ENCODE peak calls at places on chromosomes 4 and X, in seven cellular contexts. N is effector memory CD4-positive, alpha-beta T cell; M is BE2C; B is CD4-positive, alpha-beta memory T cell; Z is heart right ventricle; T is fibroblast of lung; A is transverse colon. S is an unnamed sample.

GRCh38 chr4:3745886-3746656 is 20.1 kb upstream of the ADRA2C start:
- DNase-seq in N (no peak), M (peak; percentile 46), B (no peak), Z (no peak), T (no peak), A (no peak), S (no peak)

GRCh38 chr4:10527438-10527837 is 70.2 kb upstream of the ZNF518B start:
- DNase-seq in N (no peak), M (no peak), B (no peak), Z (no peak), T (no peak), A (no peak), S (no peak)

GRCh38 chrX:118698516-118699247 is 28.7 kb upstream of the IL13RA1 start:
- DNase-seq in N (no peak), M (no peak), B (no peak), Z (no peak), T (no peak), A (no peak), S (no peak)

GRCh38 chr4:98838977-98839618 is 89.8 kb downstream of the EIF4E start:
- DNase-seq in N (no peak), M (peak; percentile 22), B (no peak), Z (no peak), T (peak; percentile 62), A (no peak), S (no peak)

GRCh38 chr4:169252339-169253086 is 18.2 kb downstream of the SH3RF1 start:
- DNase-seq in N (no peak), M (no peak), B (no peak), Z (no peak), T (peak; percentile 42), A (no peak), S (no peak)

GRCh38 chrX:154735695-154736393 is 15.0 kb downstream of the GAB3 start:
- DNase-seq in N (no peak), M (no peak), B (no peak), Z (peak; percentile 57), T (peak; percentile 93), A (peak; percentile 51), S (no peak)

GRCh38 chr4:5925419-5926187 is 32.7 kb upstream of the CRMP1 start:
- DNase-seq in N (no peak), M (no peak), B (no peak), Z (no peak), T (no peak), A (no peak), S (peak; percentile 73)

GRCh38 chr4:118683513-118683912 is 1.7 kb upstream of the METTL14 start:
- DNase-seq in N (no peak), M (peak; percentile 19), B (no peak), Z (no peak), T (no peak), A (no peak), S (peak; percentile 16)

GRCh38 chr4:65665951-65666523 is 4.3 kb downstream of the EPHA5 start:
- DNase-seq in N (no peak), M (no peak), B (no peak), Z (no peak), T (peak; percentile 72), A (no peak), S (peak; percentile 11)

GRCh38 chr4:54067163-54067562 is 2.8 kb upstream of the CHIC2 start:
- DNase-seq in N (no peak), M (no peak), B (no peak), Z (peak; percentile 19), T (peak; percentile 82), A (peak; percentile 71), S (no peak)

GRCh38 chr4:15366660-15367059 is 61.2 kb upstream of the C1QTNF7 start:
- DNase-seq in N (no peak), M (no peak), B (no peak), Z (no peak), T (no peak), A (no peak), S (no peak)

GRCh38 chrX:134512566-134512965 is 52.6 kb downstream of the HPRT1 start:
- DNase-seq in N (no peak), M (no peak), B (no peak), Z (no peak), T (peak; percentile 86), A (no peak), S (no peak)

GRCh38 chr4:16118090-16118489 is 34.3 kb upstream of the PROM1 start:
- DNase-seq in N (no peak), M (no peak), B (no peak), Z (no peak), T (no peak), A (no peak), S (no peak)

GRCh38 chr4:7872264-7872771 is 67.3 kb downstream of the AFAP1 start:
- DNase-seq in N (no peak), M (no peak), B (no peak), Z (no peak), T (peak; percentile 96), A (no peak), S (no peak)

GRCh38 chr4:172573899-172574298 is 594.7 kb upstream of the GALNT7 start:
- DNase-seq in N (no peak), M (no peak), B (no peak), Z (no peak), T (no peak), A (no peak), S (no peak)

GRCh38 chr4:33780952-33781655 is 2463.2 kb downstream of the ARAP2 start:
- DNase-seq in N (no peak), M (no peak), B (no peak), Z (no peak), T (peak; percentile 68), A (no peak), S (no peak)

GRCh38 chrX:97850911-97851310 is 967.2 kb downstream of the RPA4 start:
- DNase-seq in N (no peak), M (no peak), B (no peak), Z (no peak), T (peak; percentile 1), A (no peak), S (no peak)

GRCh38 chr4:4461850-4462249 is 74.9 kb downstream of the NSG1 start:
- DNase-seq in N (peak; percentile 62), M (peak; percentile 51), B (peak; percentile 87), Z (no peak), T (no peak), A (peak; percentile 19), S (no peak)

GRCh38 chr4:85681194-85681803 is 206.3 kb downstream of the ARHGAP24 start:
- DNase-seq in N (no peak), M (no peak), B (no peak), Z (no peak), T (peak; percentile 98), A (peak; percentile 19), S (no peak)

GRCh38 chr4:20194079-20195013 is 57.4 kb upstream of the SLIT2 start:
- DNase-seq in N (no peak), M (no peak), B (no peak), Z (no peak), T (peak; percentile 90), A (no peak), S (no peak)

DNA sequence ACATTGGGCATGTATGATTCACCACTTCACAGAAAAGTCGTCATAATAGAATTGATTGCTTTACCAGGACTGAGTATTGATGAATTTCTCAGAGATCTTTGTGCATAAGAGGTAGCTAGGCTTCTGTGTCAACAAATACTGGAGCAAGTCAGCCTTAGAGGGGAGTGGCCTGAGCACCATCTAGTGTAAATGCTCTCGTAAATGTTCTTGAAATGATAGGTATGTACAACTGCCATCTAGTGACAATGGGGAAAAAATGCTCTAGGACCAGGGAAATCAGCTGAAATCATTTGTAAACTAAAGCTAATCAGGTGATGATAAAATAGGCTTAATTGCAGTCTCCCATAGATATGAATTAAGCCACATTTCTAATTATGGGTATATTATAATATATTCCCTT is 309.4 kb upstream of the FMR1 start:
- DNase-seq in N (no peak), M (no peak), B (no peak), Z (no peak), T (no peak), A (no peak), S (no peak)
- H3K27me3 ChIP-seq in N (no peaks in the 10 kb centered on the region), M (no peaks in the 10 kb centered on the region), B (no peaks in the 10 kb centered on the region), Z (no peaks in the 10 kb centered on the region), T (no peaks in the 10 kb centered on the region), A (no peaks in the 10 kb centered on the region), S (no peaks in the 10 kb centered on the region)

DNA sequence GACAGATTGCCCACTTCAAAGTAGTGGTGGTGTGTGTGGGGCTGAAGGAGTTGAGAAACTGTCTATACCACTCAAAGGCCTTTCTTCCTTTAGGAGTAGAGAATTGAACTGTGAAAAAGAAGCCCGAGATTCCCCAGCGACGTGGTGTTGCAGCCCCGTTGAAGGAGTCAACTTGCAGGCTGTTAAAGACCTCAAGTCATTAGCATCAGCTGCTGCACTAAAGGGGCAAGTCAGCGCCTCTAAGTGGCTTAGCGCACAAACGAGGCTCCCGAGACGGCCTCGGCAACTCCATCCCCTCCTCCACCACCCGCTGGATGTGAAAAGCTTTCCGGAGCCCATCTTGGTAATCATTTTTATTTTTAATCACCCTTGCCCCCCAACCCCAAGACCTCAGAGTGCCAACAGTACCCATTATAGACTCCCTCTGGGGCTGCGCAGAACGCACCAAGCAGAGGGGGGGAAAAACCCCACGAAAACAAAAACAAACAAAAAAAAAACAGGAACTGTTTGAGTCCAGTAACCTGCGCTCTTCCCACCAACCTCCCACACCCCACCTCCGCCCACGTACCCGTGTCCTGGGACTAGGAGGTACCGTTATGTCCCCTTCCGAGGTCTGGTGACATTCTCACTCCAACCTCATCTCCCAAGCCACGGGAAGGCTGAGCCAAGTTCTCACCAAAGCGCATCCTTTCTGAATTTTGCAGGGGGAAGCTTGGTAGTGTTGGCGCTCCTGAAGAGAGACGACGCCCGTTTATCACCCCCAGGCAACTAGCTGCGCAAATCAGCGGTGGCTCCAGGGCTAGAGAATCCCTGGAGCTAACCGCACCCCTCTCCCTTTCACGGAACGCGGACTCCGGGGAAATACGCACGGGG is 808 bp upstream of the PRDM8 start:
- DNase-seq in N (no peak), M (no peak), B (no peak), Z (no peak), T (peak; percentile 40), A (no peak), S (peak; percentile 71)
- H3K4me3 ChIP-seq in N (peak overlapping the region; percentile 49), M (peak overlapping the region; percentile 65), B (no peak overlapping the region), Z (no peak overlapping the region), T (peak overlapping the region; percentile 10), A (no peak overlapping the region), S (no peak overlapping the region)

GRCh38 chrX:53196678-53197077 is 28.3 kb downstream of the KDM5C start:
- DNase-seq in N (no peak), M (no peak), B (no peak), Z (no peak), T (no peak), A (no peak), S (no peak)
- H3K36me3 ChIP-seq in N (peaks cover 88% of the 10 kb centered on the region), M (peaks cover 51% of the 10 kb centered on the region), B (peaks cover 67% of the 10 kb centered on the region), Z (peaks cover 100% of the 10 kb centered on the region), T (peaks cover 38% of the 10 kb centered on the region), A (peaks cover 6% of the 10 kb centered on the region), S (peaks cover 47% of the 10 kb centered on the region)

DNA sequence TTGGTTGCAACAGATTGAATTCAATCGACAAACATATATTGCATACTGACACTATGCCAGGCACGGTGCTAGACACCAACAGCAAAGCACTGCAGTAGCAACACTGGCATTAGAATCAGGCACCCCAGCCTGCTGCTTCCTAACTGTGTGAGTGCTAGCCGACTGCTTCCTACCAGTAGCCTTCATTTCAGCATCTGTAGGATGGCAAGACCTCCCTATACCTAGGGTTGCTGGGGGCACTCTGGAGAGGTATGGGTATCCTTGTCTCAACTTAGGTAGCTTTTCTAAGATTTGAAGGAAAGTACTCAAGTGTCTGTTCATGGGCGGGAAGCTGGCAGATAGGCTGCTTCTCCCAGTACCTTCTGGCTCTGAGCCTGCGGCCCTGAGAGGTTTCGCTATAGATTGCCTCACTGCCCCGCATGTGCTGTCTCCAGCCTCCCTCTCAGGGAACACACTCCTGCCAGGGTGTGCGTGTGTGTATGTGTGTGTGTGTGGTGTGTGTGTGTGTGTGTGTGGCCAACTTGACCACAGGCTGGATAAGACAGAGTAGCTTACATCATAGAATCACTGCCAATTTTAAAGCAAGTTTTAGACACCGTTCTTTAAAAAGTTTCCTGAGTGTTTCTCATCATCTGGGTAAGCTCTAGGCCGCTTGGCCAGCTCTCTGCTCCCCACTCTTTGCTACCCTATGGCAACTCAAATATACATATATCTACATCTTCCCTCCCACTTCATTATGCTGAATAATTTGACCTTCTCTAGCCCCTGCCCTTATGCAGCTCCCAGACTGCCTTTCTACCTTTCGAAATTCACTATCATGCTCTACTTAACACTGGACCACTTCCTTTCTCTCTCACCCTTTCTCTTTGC is 97.0 kb upstream of the PJA1 start:
- DNase-seq in N (no peak), M (no peak), B (no peak), Z (no peak), T (peak; percentile 45), A (no peak), S (no peak)
- H3K27me3 ChIP-seq in N (peaks cover 3% of the 10 kb centered on the region), M (no peaks in the 10 kb centered on the region), B (no peaks in the 10 kb centered on the region), Z (no peaks in the 10 kb centered on the region), T (no peaks in the 10 kb centered on the region), A (no peaks in the 10 kb centered on the region), S (peaks cover 50% of the 10 kb centered on the region)

S was measured in H7.